ENCODE peak calls at places on chromosomes 4 and X, in nine cellular contexts. O is stimulated activated CD8-positive, alpha-beta memory T cell treated with anti-CD3 and anti-CD28 coated beads, Interleukin-2, amount 100 ng/mL, for 1 hour; P is effector CD4-positive, alpha-beta T cell; S is SW480; J is ACHN; H is stimulated activated CD4-positive, alpha-beta T cell treated with anti-CD3 and anti-CD28 coated beads, Interleukin-15, amount 100 ng/mL, for 1 hour; Z is DMS153; L is transverse colon; W is renal cortical epithelial cell. T is an unnamed sample.

GRCh38 chr4:78213218-78213617 is 156.1 kb downstream of the FRAS1 start:
- DNase-seq in L (peak), S (no peak), W (peak), Z (peak), P (no peak), H (no peak), J (no peak), O (no peak), T (no peak)

GRCh38 chr4:2341911-2342652 is 76.4 kb downstream of the ZFYVE28 start:
- DNase-seq in Z (no peak), P (no peak), H (no peak), L (no peak), S (no peak), J (no peak), W (no peak), O (no peak), T (peak)

GRCh38 chr4:153451931-153452660 is 14.1 kb upstream of the TMEM131L start:
- DNase-seq in W (no peak), O (no peak), P (no peak), J (no peak), Z (no peak), S (no peak), L (no peak), H (no peak), T (no peak)

GRCh38 chr4:142883433-142883832 is 37.3 kb upstream of the INPP4B start:
- DNase-seq in O (no peak), W (peak), P (no peak), S (peak), Z (no peak), J (no peak), H (no peak), L (no peak), T (no peak)

GRCh38 chr4:7675612-7676320 is 241.0 kb upstream of the PSAPL1 start:
- DNase-seq in J (no peak), W (no peak), L (no peak), Z (no peak), S (no peak), H (no peak), P (no peak), O (no peak), T (no peak)

GRCh38 chr4:53943345-53944085 is 120.9 kb downstream of the CHIC2 start:
- DNase-seq in J (peak), Z (no peak), L (no peak), P (no peak), W (peak), O (no peak), S (peak), H (no peak), T (no peak)

GRCh38 chrX:47197526-47197925 is 3.9 kb downstream of the UBA1 start:
- DNase-seq in P (no peak), J (no peak), S (no peak), L (no peak), O (no peak), W (no peak), Z (no peak), H (no peak), T (no peak)

GRCh38 chr4:148730766-148731165 is 288.6 kb upstream of the NR3C2 start:
- DNase-seq in L (no peak), S (no peak), J (no peak), Z (no peak), P (no peak), H (no peak), O (no peak), W (peak), T (no peak)

GRCh38 chrX:96579252-96579651 is 105.4 kb upstream of the DIAPH2 start:
- DNase-seq in W (no peak), H (no peak), P (no peak), L (no peak), O (no peak), S (no peak), J (no peak), Z (no peak), T (no peak)

GRCh38 chr4:78396613-78397291 is 154.8 kb upstream of the ANXA3 start:
- DNase-seq in O (no peak), L (no peak), Z (no peak), S (no peak), P (no peak), H (no peak), J (no peak), W (no peak), T (no peak)

GRCh38 chr4:88007304-88008132 is at the start of gene PKD2:
- DNase-seq in Z (peak), H (peak), P (peak), L (peak), W (peak), O (peak), S (peak), J (peak), T (peak)

GRCh38 chr4:47839259-47839658 is 1.4 kb upstream of the CORIN start:
- DNase-seq in J (peak), Z (no peak), H (no peak), W (peak), L (no peak), O (no peak), S (peak), P (peak), T (no peak)

GRCh38 chr4:114782842-114783595 is 184.4 kb downstream of the UGT8 start:
- DNase-seq in L (no peak), S (no peak), Z (peak), O (no peak), P (no peak), H (no peak), J (no peak), W (peak), T (no peak)

GRCh38 chr4:73208376-73208775 is 50.2 kb downstream of the ANKRD17 start:
- DNase-seq in Z (no peak), S (no peak), P (no peak), O (no peak), L (no peak), W (peak), H (no peak), J (no peak), T (no peak)

GRCh38 chrX:49041683-49042529 is 1.3 kb downstream of the TFE3 start:
- DNase-seq in P (no peak), S (peak), W (peak), Z (peak), J (peak), O (no peak), L (no peak), H (no peak), T (no peak)

GRCh38 chr4:24364249-24364648 is 220.1 kb downstream of the DHX15 start:
- DNase-seq in Z (no peak), L (no peak), O (no peak), J (no peak), P (no peak), W (no peak), H (no peak), S (no peak), T (no peak)

GRCh38 chr4:93299116-93299515 is 529.4 kb upstream of the ATOH1 start:
- DNase-seq in Z (no peak), H (no peak), P (no peak), W (no peak), S (no peak), O (no peak), J (no peak), L (no peak), T (no peak)

GRCh38 chrX:28135378-28136047 is 154.3 kb upstream of the DCAF8L1 start:
- DNase-seq in Z (no peak), S (no peak), L (no peak), P (no peak), H (no peak), J (no peak), W (no peak), O (no peak), T (no peak)

GRCh38 chrX:111470681-111471403 is 40.6 kb upstream of the SERTM2 start:
- DNase-seq in L (no peak), H (no peak), Z (no peak), J (no peak), O (no peak), S (no peak), W (no peak), P (no peak), T (no peak)

GRCh38 chrX:140525448-140525847 is 20.6 kb upstream of the SOX3 start:
- DNase-seq in H (no peak), Z (no peak), S (no peak), P (no peak), L (no peak), J (no peak), W (no peak), O (no peak), T (no peak)

GRCh38 chr4:37673523-37674192 is 12.5 kb downstream of the RELL1 start:
- DNase-seq in W (no peak), O (no peak), P (no peak), Z (no peak), L (no peak), S (no peak), J (no peak), H (no peak), T (no peak)

GRCh38 chr4:113958766-113959540 is 20.5 kb downstream of the ARSJ start:
- DNase-seq in O (no peak), J (peak), L (no peak), P (no peak), Z (peak), H (no peak), W (peak), S (peak), T (no peak)

GRCh38 chr4:56448301-56448700 is 12.2 kb downstream of the PAICS start:
- DNase-seq in W (no peak), Z (no peak), S (no peak), J (no peak), L (no peak), H (no peak), O (no peak), P (no peak), T (no peak)

GRCh38 chr4:180695851-180696250 is 1547.4 kb upstream of the TENM3 start:
- DNase-seq in P (no peak), O (no peak), H (no peak), S (peak), J (peak), W (peak), L (no peak), Z (no peak), T (no peak)

GRCh38 chrX:40719218-40719617 is 16.1 kb downstream of the MED14 start:
- DNase-seq in O (no peak), Z (no peak), P (no peak), L (no peak), J (no peak), S (no peak), H (no peak), W (no peak), T (no peak)

GRCh38 chr4:175807596-175807995 is 4.5 kb downstream of the GPM6A start:
- DNase-seq in W (no peak), Z (no peak), J (no peak), P (no peak), L (no peak), H (no peak), O (no peak), S (no peak), T (no peak)

GRCh38 chrX:100417671-100418070 is 7.6 kb upstream of the PCDH19 start:
- DNase-seq in P (no peak), W (no peak), O (no peak), H (no peak), S (no peak), L (no peak), Z (no peak), J (no peak), T (no peak)

T was measured in Peyer's patch.